ENCODE peak calls at places on chromosome 11, in six cellular contexts. I is renal cortical epithelial cell; J is posterior vena cava; P is NCI-H2081; W is activated CD4-positive, alpha-beta T cell treated with anti-CD3 and anti-CD28 coated beads for 24 hours; B is fibroblast of the aortic adventitia. X is an unnamed sample.

GRCh38 chr11:111793863-111794262 is 27.7 kb upstream of the PPP2R1B start:
- DNase-seq in I (peak; percentile 89), B (peak; percentile 83), P (no peak), J (peak; percentile 83), W (no peak), X (no peak)

GRCh38 chr11:67409261-67409666 is 5.4 kb downstream of the TBC1D10C start:
- DNase-seq in P (no peak), B (no peak), J (no peak), W (no peak), I (no peak), X (peak; percentile 83)

GRCh38 chr11:13288375-13289029 is 10.9 kb downstream of the BMAL1 start:
- DNase-seq in B (peak; percentile 23), P (no peak), J (no peak), I (no peak), W (no peak), X (no peak)

GRCh38 chr11:59551651-59552521 is 40.5 kb downstream of the OR4D9 start:
- DNase-seq in J (no peak), P (peak; percentile 42), I (peak; percentile 72), W (no peak), B (peak; percentile 94), X (no peak)

GRCh38 chr11:38038777-38039176 is 1440.7 kb upstream of the RAG2 start:
- DNase-seq in J (no peak), W (no peak), B (no peak), I (no peak), P (no peak), X (no peak)

GRCh38 chr11:8608646-8609045 is 14.6 kb upstream of the STK33 start:
- DNase-seq in P (no peak), B (peak; percentile 43), J (no peak), W (no peak), I (peak; percentile 57), X (no peak)

GRCh38 chr11:27116684-27117083 is 76.1 kb downstream of the BBOX1 start:
- DNase-seq in W (no peak), B (peak; percentile 61), J (no peak), I (peak; percentile 31), P (no peak), X (no peak)

GRCh38 chr11:13776134-13776815 is 107.8 kb downstream of the FAR1 start:
- DNase-seq in W (no peak), B (no peak), J (no peak), P (peak; percentile 16), I (peak; percentile 42), X (no peak)